ENCODE peak calls at places on chromosomes 4 and X, in five cellular contexts. One of them, this sample, is unnamed.

GRCh38 chr4:180449395-180449956 is 1793.7 kb upstream of the TENM3 start:
- DNase-seq in cardiac fibroblast: no peak
- DNase-seq in BE2C: peak; percentile 75
- DNase-seq in AG04450: no peak
- DNase-seq in stomach: no peak
- DNase-seq in this sample: no peak

GRCh38 chr4:59945277-59945676 is 1254.8 kb upstream of the ADGRL3 start:
- DNase-seq in cardiac fibroblast: no peak
- DNase-seq in BE2C: no peak
- DNase-seq in AG04450: no peak
- DNase-seq in stomach: no peak
- DNase-seq in this sample: no peak

GRCh38 chr4:4386296-4386735 is 586 bp upstream of the NSG1 start:
- DNase-seq in cardiac fibroblast: peak; percentile 32
- DNase-seq in BE2C: peak; percentile 75
- DNase-seq in AG04450: no peak
- DNase-seq in stomach: no peak
- DNase-seq in this sample: no peak

GRCh38 chrX:17930850-17931249 is 69.8 kb upstream of the RAI2 start:
- DNase-seq in cardiac fibroblast: no peak
- DNase-seq in BE2C: no peak
- DNase-seq in AG04450: no peak
- DNase-seq in stomach: no peak
- DNase-seq in this sample: no peak

GRCh38 chrX:102650903-102651241 is 411 bp upstream of the GPRASP1 start:
- DNase-seq in cardiac fibroblast: no peak
- DNase-seq in BE2C: no peak
- DNase-seq in AG04450: no peak
- DNase-seq in stomach: no peak
- DNase-seq in this sample: no peak

GRCh38 chr4:156321203-156321602 is 367.5 kb upstream of the CTSO start:
- DNase-seq in cardiac fibroblast: peak; percentile 72
- DNase-seq in BE2C: no peak
- DNase-seq in AG04450: peak; percentile 64
- DNase-seq in stomach: no peak
- DNase-seq in this sample: peak; percentile 69

GRCh38 chr4:921830-922331 is 10.2 kb downstream of the GAK start:
- DNase-seq in cardiac fibroblast: no peak
- DNase-seq in BE2C: no peak
- DNase-seq in AG04450: no peak
- DNase-seq in stomach: no peak
- DNase-seq in this sample: no peak

GRCh38 chr4:124903995-124904722 is 191.6 kb upstream of the ANKRD50 start:
- DNase-seq in cardiac fibroblast: peak; percentile 76
- DNase-seq in BE2C: no peak
- DNase-seq in AG04450: no peak
- DNase-seq in stomach: peak; percentile 62
- DNase-seq in this sample: peak; percentile 69

GRCh38 chr4:26206339-26206738 is 114.5 kb upstream of the RBPJ start:
- DNase-seq in cardiac fibroblast: peak; percentile 91
- DNase-seq in BE2C: no peak
- DNase-seq in AG04450: peak; percentile 76
- DNase-seq in stomach: no peak
- DNase-seq in this sample: peak; percentile 99

GRCh38 chr4:1172971-1173757 is 781 bp upstream of the SPON2 start:
- DNase-seq in cardiac fibroblast: peak; percentile 74
- DNase-seq in BE2C: no peak
- DNase-seq in AG04450: peak; percentile 65
- DNase-seq in stomach: no peak
- DNase-seq in this sample: peak; percentile 65

GRCh38 chr4:5810770-5811430 is 82.0 kb downstream of the CRMP1 start:
- DNase-seq in cardiac fibroblast: no peak
- DNase-seq in BE2C: no peak
- DNase-seq in AG04450: no peak
- DNase-seq in stomach: no peak
- DNase-seq in this sample: no peak

GRCh38 chr4:186201535-186202230 is 10.3 kb downstream of the CYP4V2 start:
- DNase-seq in cardiac fibroblast: peak; percentile 51
- DNase-seq in BE2C: peak; percentile 56
- DNase-seq in AG04450: no peak
- DNase-seq in stomach: peak; percentile 67
- DNase-seq in this sample: peak; percentile 31

GRCh38 chr4:75939890-75940691 is 722 bp downstream of the NAAA start:
- DNase-seq in cardiac fibroblast: peak; percentile 49
- DNase-seq in BE2C: peak; percentile 84
- DNase-seq in AG04450: no peak
- DNase-seq in stomach: peak; percentile 71
- DNase-seq in this sample: peak; percentile 45

GRCh38 chrX:74449322-74449936 is 28.1 kb downstream of the SLC16A2 start:
- DNase-seq in cardiac fibroblast: no peak
- DNase-seq in BE2C: no peak
- DNase-seq in AG04450: no peak
- DNase-seq in stomach: peak; percentile 38
- DNase-seq in this sample: peak; percentile 4

GRCh38 chrX:41023098-41023497 is 62.1 kb upstream of the USP9X start:
- DNase-seq in cardiac fibroblast: no peak
- DNase-seq in BE2C: no peak
- DNase-seq in AG04450: no peak
- DNase-seq in stomach: no peak
- DNase-seq in this sample: no peak

GRCh38 chr4:98662619-98663225 is 4.3 kb upstream of the TSPAN5 start:
- DNase-seq in cardiac fibroblast: no peak
- DNase-seq in BE2C: no peak
- DNase-seq in AG04450: no peak
- DNase-seq in stomach: no peak
- DNase-seq in this sample: no peak

GRCh38 chr4:189202869-189203271 is 737.8 kb upstream of the FRG1 start:
- DNase-seq in cardiac fibroblast: peak; percentile 34
- DNase-seq in BE2C: no peak
- DNase-seq in AG04450: peak; percentile 49
- DNase-seq in stomach: no peak
- DNase-seq in this sample: no peak

GRCh38 chrX:82649645-82650044 is 858.4 kb upstream of the POU3F4 start:
- DNase-seq in cardiac fibroblast: no peak
- DNase-seq in BE2C: no peak
- DNase-seq in AG04450: no peak
- DNase-seq in stomach: no peak
- DNase-seq in this sample: no peak

DNA sequence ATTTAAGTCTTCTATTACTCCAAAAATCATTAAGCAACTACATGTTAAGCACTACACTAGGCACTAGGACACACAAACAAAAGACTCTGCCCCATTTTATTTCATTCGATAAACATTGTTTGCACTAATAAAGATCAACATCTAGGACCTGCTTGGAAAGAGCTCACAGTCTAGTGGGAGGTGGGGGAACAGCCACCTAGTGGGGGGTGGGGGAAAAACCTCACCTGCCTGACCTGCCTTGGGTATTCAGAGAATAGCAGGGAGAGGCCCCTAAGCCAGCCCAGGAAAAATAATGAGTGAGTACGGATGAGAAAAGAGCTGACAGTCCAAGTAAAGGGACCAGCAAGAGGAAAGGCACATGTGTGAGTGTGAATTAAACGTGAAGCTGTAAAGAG is 52.2 kb downstream of the PRDM5 start:
- DNase-seq in cardiac fibroblast: no peak
- DNase-seq in BE2C: no peak
- DNase-seq in AG04450: no peak
- DNase-seq in stomach: no peak
- DNase-seq in this sample: no peak
- TF ChIP-seq CTCF in cardiac fibroblast: peak; percentile 1
- TF ChIP-seq CTCF in BE2C: peak; percentile 39
- TF ChIP-seq CTCF in AG04450: no peak
- TF ChIP-seq CTCF in stomach: no peak
- TF ChIP-seq CTCF in this sample: no peak

DNA sequence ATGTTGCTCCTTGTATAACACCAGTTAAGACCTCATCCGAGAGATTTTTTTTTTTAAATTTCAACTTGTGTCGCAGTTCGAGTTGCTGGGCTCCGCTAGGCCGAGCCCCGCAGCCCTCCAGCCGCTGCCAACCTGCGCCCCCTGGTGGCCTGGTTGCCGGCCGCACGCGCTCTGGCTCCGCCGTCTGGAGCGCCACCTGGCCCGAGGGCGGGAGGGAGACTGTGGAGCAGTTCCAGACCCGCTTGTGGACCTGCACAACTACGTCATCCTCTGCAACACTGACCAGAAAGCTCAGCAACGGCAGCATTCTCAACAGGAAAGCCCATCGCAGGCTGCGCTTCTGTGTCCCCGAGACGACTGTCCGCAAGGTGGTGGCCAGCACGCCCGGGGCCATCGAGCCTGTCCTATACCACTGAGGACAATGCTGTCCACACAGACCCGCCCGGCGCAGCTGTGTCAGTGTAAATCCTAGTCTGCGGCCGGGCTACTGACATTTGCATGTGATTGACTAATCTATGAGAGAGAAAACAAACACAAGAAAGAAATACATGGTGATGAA is 39.1 kb downstream of the ARL9 start:
- DNase-seq in cardiac fibroblast: peak; percentile 80
- DNase-seq in BE2C: peak; percentile 94
- DNase-seq in AG04450: peak; percentile 63
- DNase-seq in stomach: peak; percentile 90
- DNase-seq in this sample: peak; percentile 70
- H3K4me3 ChIP-seq in cardiac fibroblast: peak overlapping the region; percentile 33
- H3K4me3 ChIP-seq in BE2C: peak overlapping the region; percentile 62
- H3K4me3 ChIP-seq in AG04450: peak overlapping the region; percentile 58
- H3K4me3 ChIP-seq in stomach: peak overlapping the region; percentile 41
- H3K4me3 ChIP-seq in this sample: peak overlapping the region; percentile 52

GRCh38 chr4:31538877-31539276 is 818.7 kb downstream of the PCDH7 start:
- DNase-seq in cardiac fibroblast: no peak
- DNase-seq in BE2C: no peak
- DNase-seq in AG04450: no peak
- DNase-seq in stomach: no peak
- DNase-seq in this sample: no peak
- TF ChIP-seq CTCF in cardiac fibroblast: no peak
- TF ChIP-seq CTCF in BE2C: peak; percentile 30
- TF ChIP-seq CTCF in AG04450: no peak
- TF ChIP-seq CTCF in stomach: no peak
- TF ChIP-seq CTCF in this sample: no peak

GRCh38 chrX:151397741-151398070 is 700 bp downstream of the VMA21 start:
- DNase-seq in cardiac fibroblast: no peak
- DNase-seq in BE2C: no peak
- DNase-seq in AG04450: no peak
- DNase-seq in stomach: no peak
- DNase-seq in this sample: no peak
- H3K4me3 ChIP-seq in cardiac fibroblast: peak overlapping the region; percentile 84
- H3K4me3 ChIP-seq in BE2C: peak overlapping the region; percentile 87
- H3K4me3 ChIP-seq in AG04450: peak overlapping the region; percentile 77
- H3K4me3 ChIP-seq in stomach: peak overlapping the region; percentile 73
- H3K4me3 ChIP-seq in this sample: peak overlapping the region; percentile 79

DNA sequence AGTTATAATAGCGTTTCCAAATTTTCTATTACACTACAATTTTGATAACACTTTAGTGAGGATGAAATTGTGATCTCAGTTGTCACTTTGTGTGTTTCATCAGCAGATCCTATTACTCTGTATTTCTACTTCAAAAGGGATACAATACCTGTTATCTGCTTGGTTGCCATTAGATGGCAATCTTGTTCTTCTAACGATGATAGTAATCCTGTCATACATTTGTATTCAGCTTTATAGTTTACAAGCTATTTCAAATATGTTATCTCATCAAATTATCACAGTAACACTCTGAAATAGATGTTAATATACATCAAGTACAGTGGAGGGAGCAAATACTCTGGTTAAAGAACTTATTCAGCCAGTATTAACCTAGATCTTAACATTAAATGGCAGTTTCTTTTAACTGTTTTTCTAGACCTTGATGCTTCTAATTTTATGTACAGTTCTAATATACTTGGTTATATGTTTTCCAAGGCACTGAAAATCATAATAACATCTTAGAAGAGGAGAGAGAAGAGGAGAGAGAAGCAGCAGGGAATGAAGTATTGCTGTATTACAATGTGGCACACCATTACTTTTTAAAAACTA is 292.0 kb downstream of the CCSER1 start:
- DNase-seq in cardiac fibroblast: peak; percentile 33
- DNase-seq in BE2C: no peak
- DNase-seq in AG04450: no peak
- DNase-seq in stomach: no peak
- DNase-seq in this sample: peak; percentile 45
- TF ChIP-seq CTCF in cardiac fibroblast: peak; percentile 47
- TF ChIP-seq CTCF in BE2C: peak; percentile 42
- TF ChIP-seq CTCF in AG04450: peak; percentile 59
- TF ChIP-seq CTCF in stomach: peak; percentile 50
- TF ChIP-seq CTCF in this sample: peak; percentile 42

This sample was measured in fibroblast of the aortic adventitia.